ENCODE peak calls at places on chromosomes 2 and 18, in five cellular contexts. U, P, E, Q and D are unnamed samples.

GRCh38 chr18:32930695-32931301 is 158.0 kb upstream of the KLHL14 start:
- DNase-seq in P (no peak), Q (no peak), E (peak; percentile 66), U (no peak), D (peak; percentile 30)

GRCh38 chr2:235610696-235611257 is 116.9 kb downstream of the AGAP1 start:
- DNase-seq in P (no peak), E (no peak), U (no peak), Q (no peak), D (no peak)

GRCh38 chr18:57802166-57802868 is 798 bp downstream of the ATP8B1 start:
- DNase-seq in E (no peak), U (no peak), Q (no peak), P (no peak), D (no peak)

GRCh38 chr2:167310442-167310841 is 422.2 kb downstream of the XIRP2 start:
- DNase-seq in Q (no peak), U (no peak), P (no peak), E (no peak), D (no peak)

GRCh38 chr18:48031011-48031480 is 100.6 kb upstream of the SMAD2 start:
- DNase-seq in Q (peak; percentile 54), E (peak; percentile 70), U (no peak), P (no peak), D (peak; percentile 17)

GRCh38 chr2:152402780-152403388 is 67.9 kb downstream of the FMNL2 start:
- DNase-seq in P (no peak), E (no peak), U (no peak), Q (no peak), D (no peak)

GRCh38 chr18:6161549-6161948 is 253.2 kb downstream of the L3MBTL4 start:
- DNase-seq in E (no peak), Q (no peak), U (no peak), P (no peak), D (no peak)

GRCh38 chr18:62437520-62438329 is 85.1 kb upstream of the ZCCHC2 start:
- DNase-seq in P (no peak), E (no peak), U (no peak), Q (no peak), D (no peak)

GRCh38 chr2:143553261-143553660 is 424.0 kb downstream of the ARHGAP15 start:
- DNase-seq in P (no peak), E (no peak), Q (no peak), U (no peak), D (no peak)

GRCh38 chr2:175871331-175871730 is 130.7 kb downstream of the LNPK start:
- DNase-seq in P (no peak), E (no peak), Q (peak; percentile 19), U (no peak), D (no peak)

GRCh38 chr2:20213651-20214565 is 11.0 kb downstream of the SDC1 start:
- DNase-seq in Q (no peak), U (no peak), P (no peak), E (peak; percentile 22), D (no peak)

GRCh38 chr2:189020179-189020578 is 46.0 kb downstream of the COL3A1 start:
- DNase-seq in U (no peak), E (no peak), Q (no peak), P (no peak), D (no peak)

GRCh38 chr2:201938151-201938815 is 95.4 kb upstream of the FZD7 start:
- DNase-seq in E (peak; percentile 73), Q (no peak), P (no peak), U (no peak), D (no peak)

GRCh38 chr2:129767346-129767745 is 212.1 kb upstream of the RAB6C start:
- DNase-seq in U (no peak), Q (no peak), E (no peak), P (no peak), D (no peak)

GRCh38 chr2:238379096-238379810 is 47.5 kb upstream of the ASB1 start:
- DNase-seq in P (no peak), U (peak; percentile 51), Q (peak; percentile 91), E (peak; percentile 72), D (no peak)

GRCh38 chr2:235981629-235982028 is 186.6 kb downstream of the GBX2 start:
- DNase-seq in Q (no peak), P (no peak), U (no peak), E (peak; percentile 21), D (no peak)

GRCh38 chr2:9178110-9178904 is 28.3 kb upstream of the ASAP2 start:
- DNase-seq in U (no peak), Q (no peak), E (peak; percentile 49), P (no peak), D (no peak)

GRCh38 chr2:139790807-139791206 is 1010.6 kb upstream of the NXPH2 start:
- DNase-seq in Q (no peak), U (no peak), P (no peak), E (peak; percentile 69), D (peak; percentile 14)

GRCh38 chr2:239594772-239595608 is 194.2 kb upstream of the HDAC4 start:
- DNase-seq in P (no peak), U (no peak), Q (no peak), E (no peak), D (no peak)